ENCODE peak calls at places on chromosomes 7 and 10, in five cellular contexts. N is cardiac muscle cell, B is endodermal cell, M is GM23338, Q is neuronal stem cell. X is an unnamed sample.
A peak's percentile ranks its signal among the peaks of the same experiment; 100 is the strongest.

GRCh38 chr10:102504179-102504975 is 605 bp downstream of the SUFU start:
- DNase-seq in M (peak; percentile 85), Q (peak; percentile 74), B (peak; percentile 88), N (peak; percentile 68), X (peak; percentile 45)

GRCh38 chr10:22427101-22427500 is 81.8 kb downstream of the SPAG6 start:
- DNase-seq in M (peak; percentile 19), Q (no peak), N (peak; percentile 26), B (peak; percentile 60), X (no peak)

GRCh38 chr7:150413640-150414081 is 34.5 kb downstream of the ZNF775 start:
- DNase-seq in N (no peak), M (no peak), Q (no peak), B (no peak), X (no peak)

GRCh38 chr10:98885380-98885779 is 350.3 kb downstream of the HPSE2 start:
- DNase-seq in B (no peak), Q (no peak), N (no peak), M (no peak), X (no peak)

GRCh38 chr10:57890691-57891090 is 377.0 kb downstream of the IPMK start:
- DNase-seq in B (no peak), N (no peak), Q (no peak), M (no peak), X (no peak)

GRCh38 chr7:140876519-140877248 is 48.0 kb downstream of the BRAF start:
- DNase-seq in Q (no peak), B (no peak), N (no peak), M (no peak), X (no peak)

GRCh38 chr7:24831240-24831639 is 74.0 kb upstream of the GSDME start:
- DNase-seq in M (no peak), Q (no peak), N (no peak), B (no peak), X (no peak)

GRCh38 chr7:98856021-98856422 is 13.8 kb downstream of the TMEM130 start:
- DNase-seq in Q (no peak), M (no peak), N (no peak), B (no peak), X (no peak)

GRCh38 chr10:3740157-3740871 is 44.7 kb downstream of the KLF6 start:
- DNase-seq in Q (no peak), B (no peak), M (no peak), N (no peak), X (no peak)

GRCh38 chr7:50283206-50283605 is 21.3 kb upstream of the IKZF1 start:
- DNase-seq in N (no peak), M (no peak), B (no peak), Q (no peak), X (no peak)

GRCh38 chr10:71878327-71879034 is 27.4 kb upstream of the PSAP start:
- DNase-seq in Q (no peak), M (peak; percentile 31), N (no peak), B (peak; percentile 69), X (peak; percentile 48)

GRCh38 chr10:69656719-69657269 is 26.7 kb downstream of the FAM241B start:
- DNase-seq in Q (no peak), M (no peak), N (peak; percentile 49), B (no peak), X (no peak)

GRCh38 chr10:80163741-80164341 is 31.3 kb downstream of the PLAC9 start:
- DNase-seq in N (no peak), Q (peak; percentile 23), B (no peak), M (no peak), X (no peak)

GRCh38 chr10:48518926-48519730 is 85.7 kb downstream of the ARHGAP22 start:
- DNase-seq in N (no peak), B (peak; percentile 37), Q (no peak), M (no peak), X (no peak)

GRCh38 chr10:126562209-126562680 is 108.2 kb downstream of the C10orf90 start:
- DNase-seq in B (peak; percentile 82), Q (no peak), M (no peak), N (no peak), X (no peak)

GRCh38 chr10:114697061-114697598 is 39.1 kb upstream of the ABLIM1 start:
- DNase-seq in Q (no peak), N (no peak), M (no peak), B (no peak), X (peak; percentile 92)

GRCh38 chr7:44727346-44728262 is 21.0 kb upstream of the ZMIZ2 start:
- DNase-seq in B (no peak), Q (no peak), N (no peak), M (no peak), X (no peak)

GRCh38 chr10:32384185-32384584 is 37.2 kb upstream of the EPC1 start:
- DNase-seq in N (no peak), B (no peak), Q (no peak), M (no peak), X (no peak)

GRCh38 chr10:361203-362135 is 226.2 kb downstream of the ZMYND11 start:
- DNase-seq in B (no peak), M (no peak), N (peak; percentile 49), Q (no peak), X (no peak)

GRCh38 chr10:30943451-30943850 is 88.2 kb downstream of the ZNF438 start:
- DNase-seq in N (no peak), Q (no peak), B (no peak), M (peak; percentile 4), X (no peak)

GRCh38 chr7:119982884-119983283 is 290.1 kb upstream of the KCND2 start:
- DNase-seq in N (no peak), B (no peak), Q (no peak), M (no peak), X (no peak)

GRCh38 chr10:28906440-28906839 is 229.1 kb downstream of the BAMBI start:
- DNase-seq in N (no peak), Q (no peak), M (no peak), B (no peak), X (no peak)

GRCh38 chr7:111560773-111561658 is 1.3 kb downstream of the IMMP2L start:
- DNase-seq in N (peak; percentile 40), Q (no peak), M (peak; percentile 78), B (no peak), X (no peak)

GRCh38 chr10:48545462-48546145 is 59.3 kb downstream of the ARHGAP22 start:
- DNase-seq in N (peak; percentile 29), B (peak; percentile 30), Q (no peak), M (no peak), X (no peak)

GRCh38 chr7:26863504-26864308 is 684 bp downstream of the SKAP2 start:
- DNase-seq in N (no peak), Q (no peak), B (no peak), M (peak; percentile 44), X (peak; percentile 22)

GRCh38 chr10:44978570-44979280 is at the start of gene DEPP1:
- DNase-seq in Q (no peak), N (peak; percentile 96), M (peak; percentile 93), B (peak; percentile 95), X (peak; percentile 96)

GRCh38 chr10:11357361-11357760 is 254.1 kb downstream of the USP6NL start:
- DNase-seq in B (no peak), M (no peak), N (no peak), Q (no peak), X (no peak)

GRCh38 chr10:14397069-14397468 is 66.3 kb upstream of the FRMD4A start:
- DNase-seq in B (peak; percentile 74), Q (no peak), N (no peak), M (peak; percentile 29), X (peak; percentile 81)

GRCh38 chr7:94476251-94476840 is 33.3 kb upstream of the CASD1 start:
- DNase-seq in M (no peak), Q (no peak), N (no peak), B (no peak), X (no peak)

GRCh38 chr10:116683821-116684220 is 58.5 kb downstream of the HSPA12A start:
- DNase-seq in N (no peak), M (no peak), Q (no peak), B (no peak), X (no peak)

GRCh38 chr7:67705850-67706249 is 709.2 kb downstream of the TYW1 start:
- DNase-seq in Q (no peak), M (no peak), B (no peak), N (no peak), X (no peak)

DNA sequence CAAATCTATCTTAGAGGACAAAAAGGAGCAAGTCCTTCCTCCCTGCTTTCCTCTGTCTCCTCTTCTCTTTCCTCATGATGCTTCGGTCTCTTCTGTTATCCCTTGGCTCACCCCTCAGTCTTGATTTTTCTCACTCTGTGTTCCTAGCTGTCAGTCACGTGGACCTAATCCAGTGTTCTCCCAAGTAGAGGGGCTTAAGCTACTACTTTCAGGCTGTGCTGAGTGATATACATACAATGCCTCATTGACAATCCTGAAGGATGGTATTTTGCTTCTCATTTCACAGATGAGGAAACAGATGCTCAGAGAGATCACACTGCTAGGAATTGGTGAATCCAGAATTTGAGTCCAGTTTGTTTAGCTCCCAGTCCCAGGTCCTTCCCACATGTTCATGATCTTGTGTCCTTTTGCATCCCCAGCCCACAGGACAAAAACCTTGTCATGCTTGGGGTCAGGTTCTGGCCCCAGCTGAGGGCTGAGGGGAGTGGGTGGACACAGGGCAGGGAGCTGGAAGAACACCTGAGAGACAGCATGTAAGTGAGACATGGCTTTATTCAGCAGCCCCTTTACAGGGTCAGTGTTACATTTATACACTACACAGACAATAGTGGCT is 50.5 kb upstream of the KMT2E start:
- DNase-seq in M (no peak), Q (no peak), B (no peak), N (no peak), X (no peak)
- H3K4me1 ChIP-seq in M (no peaks in the 10 kb centered on the region), Q (peaks cover 1% of the 10 kb centered on the region), B (no peaks in the 10 kb centered on the region), N (no peaks in the 10 kb centered on the region), X (peaks cover 48% of the 10 kb centered on the region)

DNA sequence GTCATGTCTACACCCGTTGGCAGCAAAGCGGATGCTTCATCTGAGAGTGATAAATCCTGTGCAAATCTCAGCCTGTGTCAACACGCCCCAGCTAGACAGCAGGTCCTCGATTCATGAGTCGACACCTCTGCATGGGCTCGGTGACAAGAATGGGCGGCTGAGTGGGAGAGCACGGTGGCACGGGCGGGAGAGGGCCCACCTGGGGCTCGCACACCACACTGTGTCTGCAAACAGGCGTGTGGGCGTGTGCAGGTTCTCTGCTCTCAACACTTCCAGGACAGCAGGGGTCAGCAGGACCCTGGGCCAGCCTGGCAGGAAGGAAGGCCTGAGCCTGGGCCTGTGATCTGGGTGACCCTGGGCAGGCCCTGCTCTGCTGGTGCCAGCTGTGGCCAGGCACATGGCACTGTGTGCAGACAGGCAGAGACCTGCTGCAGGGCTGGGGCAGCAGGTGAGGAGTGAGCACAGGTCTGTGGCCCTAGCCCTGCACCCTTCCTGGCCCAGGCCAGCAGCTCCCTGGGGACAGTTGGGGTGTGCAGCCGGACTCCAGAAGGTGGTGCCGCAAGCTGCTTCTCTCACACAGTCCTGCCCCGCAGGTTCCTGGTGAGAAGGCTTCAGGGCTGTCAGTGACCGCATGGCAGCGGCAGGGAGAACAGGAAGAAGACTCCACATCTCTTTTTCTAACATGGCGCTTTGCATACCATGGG is 216.4 kb downstream of the ELFN1 start:
- DNase-seq in M (no peak), Q (no peak), B (no peak), N (no peak), X (peak; percentile 31)
- H3K27ac ChIP-seq in M (no peak overlapping the region), Q (no peak overlapping the region), B (no peak overlapping the region), N (no peak overlapping the region), X (peak overlapping the region; percentile 18)

GRCh38 chr10:95247881-95248583 is 42.8 kb downstream of the PDLIM1 start:
- DNase-seq in Q (no peak), M (no peak), N (peak; percentile 45), B (peak; percentile 45), X (no peak)
- H3K4me1 ChIP-seq in Q (no peaks in the 10 kb centered on the region), M (peaks cover 27% of the 10 kb centered on the region), N (peaks cover 20% of the 10 kb centered on the region), B (peaks cover 11% of the 10 kb centered on the region), X (peaks cover 59% of the 10 kb centered on the region)

DNA sequence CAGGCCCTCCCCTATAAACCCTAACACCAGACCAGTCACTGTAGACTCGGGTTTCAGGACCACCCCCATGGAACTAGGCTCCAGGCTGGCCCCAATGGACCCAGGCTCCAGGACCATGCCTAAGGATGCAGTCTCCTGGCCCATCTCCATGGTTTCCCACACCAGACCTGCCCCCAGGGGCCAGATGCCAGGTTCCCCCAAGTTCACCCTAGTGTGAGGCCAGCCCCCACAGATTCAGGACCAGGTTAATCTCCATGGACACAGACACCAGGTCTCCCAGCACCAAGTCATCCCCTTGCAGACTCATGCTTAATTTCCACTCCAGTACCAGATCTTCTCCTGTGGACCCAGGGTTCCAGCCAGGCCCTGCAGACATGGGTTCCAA is 103.8 kb upstream of the LANCL2 start:
- DNase-seq in N (no peak), B (no peak), Q (no peak), M (no peak), X (no peak)
- H3K27ac ChIP-seq in N (no peak overlapping the region), B (no peak overlapping the region), Q (no peak overlapping the region), M (no peak overlapping the region), X (no peak overlapping the region)